ENCODE peak calls at places on chromosomes 7 and 10, in eight cellular contexts. Q is GM23248; R is endothelial cell of umbilical vein; F is CD4-positive, alpha-beta memory T cell; N is small intestine; I is HCT116; A is sigmoid colon; T is BE2C. Z is an unnamed sample. For H3K36me3, the result is how much of the 10 kb centered on the place peaks cover.

GRCh38 chr7:28362812-28363211 is 49.5 kb upstream of the CREB5 start:
- DNase-seq in T (no peak), I (no peak), F (no peak), R (no peak), N (no peak), A (no peak), Q (peak), Z (no peak)

GRCh38 chr7:151385626-151386300 is 24.1 kb downstream of the WDR86 start:
- DNase-seq in I (no peak), R (no peak), N (no peak), T (no peak), A (no peak), Q (no peak), F (no peak), Z (no peak)

GRCh38 chr7:70771447-70771846 is 360.5 kb upstream of the GALNT17 start:
- DNase-seq in I (no peak), A (no peak), F (no peak), R (no peak), N (no peak), T (no peak), Q (no peak), Z (no peak)

GRCh38 chr7:148939128-148939747 is 55.1 kb upstream of the EZH2 start:
- DNase-seq in F (no peak), T (no peak), I (no peak), R (no peak), N (no peak), A (no peak), Q (no peak), Z (no peak)

GRCh38 chr7:142516038-142516501 is 233.2 kb upstream of the PRSS1 start:
- DNase-seq in Q (peak), N (peak), T (peak), R (peak), I (peak), A (no peak), F (peak), Z (no peak)

GRCh38 chr7:904847-905246 is 28.5 kb downstream of the GET4 start:
- DNase-seq in I (no peak), T (no peak), Q (peak), F (no peak), A (no peak), R (no peak), N (no peak), Z (no peak)

GRCh38 chr7:82528577-82529305 is 85.2 kb upstream of the CACNA2D1 start:
- DNase-seq in Q (no peak), F (no peak), I (no peak), N (no peak), R (no peak), A (no peak), T (no peak), Z (no peak)

GRCh38 chr10:133156674-133157579 is 3.1 kb upstream of the KNDC1 start:
- DNase-seq in F (no peak), T (no peak), A (peak), I (no peak), R (no peak), N (no peak), Q (no peak), Z (no peak)

GRCh38 chr7:51045319-51046102 is 262.8 kb upstream of the GRB10 start:
- DNase-seq in R (no peak), N (no peak), I (peak), A (no peak), Q (peak), T (no peak), F (no peak), Z (no peak)

GRCh38 chr7:33760146-33760545 is 145.2 kb upstream of the BMPER start:
- DNase-seq in R (no peak), Q (no peak), A (no peak), N (no peak), I (no peak), T (no peak), F (no peak), Z (no peak)

GRCh38 chr7:156768698-156769472 is 124.1 kb downstream of the LMBR1 start:
- DNase-seq in A (no peak), I (no peak), F (no peak), T (no peak), Q (no peak), N (no peak), R (no peak), Z (no peak)

GRCh38 chr7:131656980-131657725 is 100.7 kb upstream of the PODXL start:
- DNase-seq in R (no peak), A (peak), Q (no peak), N (no peak), F (no peak), T (no peak), I (no peak), Z (no peak)

GRCh38 chr10:26665080-26666048 is 32.1 kb upstream of the PDSS1 start:
- DNase-seq in T (no peak), F (no peak), R (no peak), I (no peak), A (no peak), N (no peak), Q (no peak), Z (no peak)

GRCh38 chr10:48545462-48546145 is 59.3 kb downstream of the ARHGAP22 start:
- DNase-seq in T (peak), Q (no peak), I (no peak), N (no peak), F (no peak), R (no peak), A (no peak), Z (no peak)

GRCh38 chr10:112904000-112904399 is 46.0 kb upstream of the TCF7L2 start:
- DNase-seq in A (no peak), F (no peak), I (peak), N (peak), Q (peak), T (no peak), R (peak), Z (no peak)

GRCh38 chr7:138258194-138258554 is 181.9 kb downstream of the AKR1D1 start:
- DNase-seq in A (no peak), T (peak), F (no peak), N (no peak), Q (no peak), I (no peak), R (no peak), Z (no peak)

GRCh38 chr7:112226701-112227276 is 20.3 kb downstream of the ZNF277 start:
- DNase-seq in N (no peak), I (no peak), Q (no peak), R (peak), F (no peak), T (no peak), A (no peak), Z (no peak)

GRCh38 chr10:47451275-47451997 is 32.5 kb downstream of the ANXA8 start:
- DNase-seq in T (no peak), N (no peak), A (no peak), I (no peak), Q (no peak), R (no peak), F (no peak), Z (peak)

GRCh38 chr10:788796-789748 is 99.6 kb upstream of the DIP2C start:
- DNase-seq in R (peak), N (peak), F (no peak), A (peak), I (peak), T (peak), Q (peak), Z (peak)

GRCh38 chr7:92737706-92738105 is 98.7 kb downstream of the CDK6 start:
- DNase-seq in N (no peak), Q (no peak), I (no peak), A (no peak), F (no peak), R (no peak), T (no peak), Z (no peak)

GRCh38 chr7:92739091-92739490 is 97.3 kb downstream of the CDK6 start:
- DNase-seq in R (no peak), T (no peak), A (no peak), N (no peak), F (no peak), I (no peak), Q (peak), Z (no peak)

GRCh38 chr7:92740134-92740533 is 96.2 kb downstream of the CDK6 start:
- DNase-seq in N (no peak), I (no peak), F (no peak), R (no peak), Q (no peak), A (no peak), T (no peak), Z (no peak)

GRCh38 chr7:92735707-92736106 is 100.7 kb downstream of the CDK6 start:
- DNase-seq in A (no peak), R (no peak), T (no peak), N (peak), Q (peak), F (no peak), I (no peak), Z (no peak)

DNA sequence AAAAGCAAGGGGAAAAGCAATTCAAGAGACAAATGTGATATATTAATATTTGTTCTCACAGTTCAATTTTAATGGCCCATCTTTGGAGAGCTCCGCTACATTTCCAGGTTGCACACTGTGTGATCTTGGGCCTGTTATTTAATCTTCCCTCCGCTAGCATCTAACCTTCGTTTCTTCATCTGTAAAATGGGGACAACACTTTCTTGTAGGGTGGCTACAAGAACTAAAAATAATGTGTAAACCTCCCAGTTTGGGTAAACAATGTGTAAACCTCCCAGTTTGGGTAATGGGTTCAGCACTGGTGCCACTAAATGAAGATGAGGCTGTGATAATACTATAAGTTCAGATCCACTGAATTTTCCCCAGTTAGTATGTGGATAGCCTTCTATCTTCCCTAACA is 99.5 kb downstream of the CDK6 start:
- DNase-seq in Q (no peak), T (no peak), I (no peak), N (no peak), F (no peak), R (no peak), A (no peak), Z (no peak)
- H3K4me3 ChIP-seq in Q (no peak), T (no peak), I (no peak), N (no peak), F (no peak), R (no peak), A (no peak), Z (no peak)

DNA sequence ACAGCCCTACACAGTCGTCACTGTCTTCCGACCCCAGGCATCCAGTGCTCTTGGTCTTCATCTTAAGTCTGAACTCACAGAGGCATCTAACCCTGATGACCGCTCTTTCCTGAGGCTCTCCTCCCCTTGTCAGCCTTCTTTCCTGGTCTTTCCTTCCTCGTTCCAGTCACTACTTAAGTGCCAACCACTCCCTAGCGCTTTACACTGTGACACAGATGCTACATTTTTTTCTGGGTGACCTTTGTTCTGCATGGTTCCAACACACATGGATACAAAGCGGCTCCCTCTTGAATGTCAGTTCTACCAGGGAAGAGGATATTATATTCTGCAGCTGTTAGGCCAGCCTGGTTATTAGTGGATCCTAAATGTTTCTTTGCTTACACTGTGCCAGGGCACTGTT is 12.7 kb downstream of the YWHAG start:
- DNase-seq in Q (no peak), R (no peak), F (no peak), A (peak), T (no peak), N (peak), I (no peak), Z (no peak)
- H3K36me3 ChIP-seq in Q (half or more), R (under half), F (under half), A (under half), T (half or more), N (under half), I (half or more), Z (under half)

GRCh38 chr7:30170460-30171197 is 35.8 kb downstream of the MTURN start:
- DNase-seq in I (no peak), Q (peak), F (no peak), T (no peak), A (no peak), N (no peak), R (no peak), Z (no peak)

GRCh38 chr7:30166841-30167235 is 32.1 kb downstream of the MTURN start:
- DNase-seq in A (no peak), T (no peak), Q (no peak), R (no peak), N (no peak), F (no peak), I (no peak), Z (no peak)

GRCh38 chr7:30168800-30169584 is 34.2 kb downstream of the MTURN start:
- DNase-seq in A (no peak), R (no peak), I (no peak), Q (peak), T (no peak), N (no peak), F (no peak), Z (no peak)

GRCh38 chr7:30171753-30172447 is 37.1 kb downstream of the MTURN start:
- DNase-seq in R (no peak), T (no peak), A (no peak), F (no peak), I (no peak), N (no peak), Q (peak), Z (no peak)

GRCh38 chr7:30169585-30169978 is 34.8 kb downstream of the MTURN start:
- DNase-seq in Q (peak), T (no peak), I (no peak), R (no peak), F (no peak), N (no peak), A (no peak), Z (no peak)
- H3K4me3 ChIP-seq in Q (peak), T (no peak), I (no peak), R (no peak), F (no peak), N (no peak), A (no peak), Z (no peak)

DNA sequence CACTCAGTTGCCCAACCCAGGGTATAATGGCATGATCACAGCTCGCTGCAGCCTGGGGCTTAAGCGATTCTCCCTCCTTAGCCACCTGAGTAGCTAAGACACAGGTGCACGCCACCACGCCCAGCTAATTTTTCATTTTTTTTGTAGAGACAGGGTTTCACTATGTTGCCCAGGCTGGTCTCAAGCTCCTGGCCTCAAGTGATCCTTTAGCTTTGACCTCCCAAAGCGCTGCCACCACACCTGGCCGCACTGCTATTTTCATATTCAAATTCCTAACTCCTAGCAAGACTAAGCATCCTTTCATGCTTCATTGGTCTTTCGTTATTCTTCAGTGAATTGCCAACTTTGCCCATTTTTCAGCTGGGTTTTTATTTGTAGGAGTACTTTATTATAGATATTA is 30.4 kb upstream of the DAGLB start:
- DNase-seq in N (no peak), R (no peak), I (no peak), A (no peak), Q (no peak), T (no peak), F (no peak), Z (no peak)
- H3K36me3 ChIP-seq in N (under half), R (under half), I (under half), A (under half), Q (under half), T (under half), F (under half), Z (under half)

DNA sequence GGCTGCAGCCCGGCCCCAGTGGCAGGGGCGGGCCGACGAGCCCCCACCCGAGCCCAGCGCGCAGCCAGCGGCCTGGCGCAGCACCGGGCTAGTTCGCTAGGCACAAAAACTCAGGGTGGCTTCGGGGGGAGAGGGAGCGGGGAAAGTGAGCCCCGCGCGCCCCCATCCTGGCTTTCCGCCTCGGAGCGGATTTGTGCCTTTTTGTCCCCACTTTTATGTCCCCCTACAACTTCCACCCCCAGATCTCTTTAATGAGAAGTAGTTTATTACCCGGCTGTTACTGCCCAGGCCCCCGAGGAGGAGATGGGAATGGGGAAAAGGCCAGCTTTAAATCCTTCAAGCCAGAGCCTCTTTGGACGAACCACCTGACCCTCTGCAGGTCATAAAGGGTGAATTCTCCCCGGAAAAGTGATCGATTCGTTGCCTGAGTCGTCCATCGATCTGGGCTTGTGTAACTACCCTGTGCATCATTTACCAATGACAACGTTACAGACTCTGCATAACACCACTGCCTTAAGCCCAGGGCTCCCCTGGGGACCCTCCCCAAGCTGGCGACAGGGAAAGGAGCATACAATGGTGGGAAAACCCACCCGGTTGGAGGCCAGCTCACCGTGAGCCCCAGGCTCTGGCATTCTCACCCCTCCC is 598 bp upstream of the SH3PXD2A start:
- DNase-seq in N (no peak), T (no peak), F (no peak), R (no peak), I (no peak), A (peak), Q (no peak), Z (no peak)
- H3K4me3 ChIP-seq in N (peak), T (peak), F (no peak), R (peak), I (no peak), A (peak), Q (peak), Z (peak)

GRCh38 chr10:58066126-58066525 is 201.6 kb downstream of the IPMK start:
- DNase-seq in T (no peak), R (no peak), Q (no peak), A (no peak), I (no peak), N (no peak), F (no peak), Z (no peak)

GRCh38 chr10:58066979-58067378 is 200.7 kb downstream of the IPMK start:
- DNase-seq in Q (no peak), A (no peak), I (no peak), N (no peak), T (no peak), F (no peak), R (no peak), Z (no peak)

GRCh38 chr10:58072634-58073033 is 195.1 kb downstream of the IPMK start:
- DNase-seq in N (no peak), Q (no peak), I (no peak), A (no peak), F (no peak), R (no peak), T (no peak), Z (no peak)

GRCh38 chr10:58068809-58069208 is 198.9 kb downstream of the IPMK start:
- DNase-seq in A (no peak), I (no peak), N (no peak), Q (no peak), R (no peak), F (no peak), T (no peak), Z (no peak)

GRCh38 chr10:58070964-58071363 is 196.7 kb downstream of the IPMK start:
- DNase-seq in R (no peak), A (no peak), I (no peak), Q (no peak), N (no peak), F (no peak), T (no peak), Z (no peak)
- H3K36me3 ChIP-seq in R (under half), A (under half), I (under half), Q (under half), N (under half), F (under half), T (under half), Z (under half)

GRCh38 chr10:32981760-32982159 is 23.7 kb upstream of the ITGB1 start:
- DNase-seq in Q (peak), I (no peak), A (no peak), R (peak), T (no peak), N (peak), F (peak), Z (peak)
- H3K4me3 ChIP-seq in Q (peak), I (peak), A (no peak), R (peak), T (no peak), N (no peak), F (no peak), Z (no peak)

GRCh38 chr7:22858640-22859561 is 36.3 kb upstream of the TOMM7 start:
- DNase-seq in R (peak), N (no peak), I (peak), A (no peak), Q (peak), F (no peak), T (no peak), Z (no peak)

GRCh38 chr7:22855049-22855392 is 32.4 kb upstream of the TOMM7 start:
- DNase-seq in Q (no peak), R (no peak), I (no peak), N (no peak), A (no peak), T (no peak), F (no peak), Z (no peak)

GRCh38 chr7:22854158-22855048 is 31.8 kb upstream of the TOMM7 start:
- DNase-seq in Q (peak), I (peak), R (peak), F (peak), A (peak), T (peak), N (peak), Z (peak)

GRCh38 chr7:22858274-22858639 is 35.6 kb upstream of the TOMM7 start:
- DNase-seq in A (no peak), Q (no peak), F (no peak), I (no peak), N (no peak), T (no peak), R (no peak), Z (no peak)

DNA sequence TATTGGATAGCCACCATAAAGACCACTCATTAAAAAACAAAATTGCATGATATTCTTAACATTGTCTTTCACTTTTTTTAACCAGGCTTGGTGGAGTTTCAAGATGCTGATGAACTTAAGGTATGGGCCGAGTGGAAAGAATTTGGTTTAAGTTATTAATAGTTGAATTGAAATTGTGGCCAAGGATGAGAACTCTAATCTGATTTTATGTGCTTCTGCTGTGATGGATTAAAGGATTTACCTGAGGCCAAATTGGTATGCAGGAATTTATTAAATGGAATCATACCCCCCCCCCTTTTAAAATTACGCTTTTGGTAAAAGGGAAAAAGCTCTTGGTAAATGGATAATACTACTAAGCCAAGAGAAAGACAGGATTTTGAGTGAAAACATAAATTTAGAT is 33.8 kb upstream of the TOMM7 start:
- DNase-seq in Q (no peak), N (no peak), F (no peak), A (no peak), R (no peak), T (no peak), I (no peak), Z (no peak)
- H3K36me3 ChIP-seq in Q (under half), N (under half), F (under half), A (under half), R (under half), T (under half), I (under half), Z (under half)

GRCh38 chr10:103276941-103277712 is at the start of gene INA:
- DNase-seq in N (no peak), I (no peak), T (peak), R (peak), A (no peak), F (no peak), Q (peak), Z (no peak)
- H3K4me3 ChIP-seq in N (no peak), I (no peak), T (peak), R (peak), A (peak), F (no peak), Q (peak), Z (peak)